ENCODE peak calls at places on chromosomes 16 and 17, in seven cellular contexts. One of them, this sample, is unnamed.

GRCh38 chr16:83715217-83715920 is 92.4 kb upstream of the HSBP1 start:
- DNase-seq in Peyer's patch: no peak
- DNase-seq in brain microvascular endothelial cell: no peak
- DNase-seq in progenitor cell of endocrine pancreas: no peak
- DNase-seq in colonic mucosa: no peak
- DNase-seq in GM23338: no peak
- DNase-seq in dorsolateral prefrontal cortex: no peak
- DNase-seq in this sample: no peak

GRCh38 chr17:72457712-72458111 is 336.9 kb downstream of the SOX9 start:
- DNase-seq in GM23338: no peak
- DNase-seq in progenitor cell of endocrine pancreas: no peak
- DNase-seq in colonic mucosa: no peak
- DNase-seq in Peyer's patch: no peak
- DNase-seq in brain microvascular endothelial cell: no peak
- DNase-seq in dorsolateral prefrontal cortex: no peak
- DNase-seq in this sample: no peak

GRCh38 chr16:87416826-87417471 is 24.8 kb downstream of the MAP1LC3B start:
- DNase-seq in progenitor cell of endocrine pancreas: no peak
- DNase-seq in colonic mucosa: peak
- DNase-seq in GM23338: no peak
- DNase-seq in dorsolateral prefrontal cortex: peak
- DNase-seq in Peyer's patch: no peak
- DNase-seq in brain microvascular endothelial cell: peak
- DNase-seq in this sample: peak

GRCh38 chr17:21291862-21292261 is 7.4 kb downstream of the MAP2K3 start:
- DNase-seq in brain microvascular endothelial cell: no peak
- DNase-seq in dorsolateral prefrontal cortex: no peak
- DNase-seq in GM23338: no peak
- DNase-seq in colonic mucosa: no peak
- DNase-seq in progenitor cell of endocrine pancreas: no peak
- DNase-seq in Peyer's patch: no peak
- DNase-seq in this sample: no peak

GRCh38 chr17:15263680-15264079 is 1.4 kb downstream of the PMP22 start:
- DNase-seq in colonic mucosa: no peak
- DNase-seq in Peyer's patch: no peak
- DNase-seq in brain microvascular endothelial cell: no peak
- DNase-seq in GM23338: no peak
- DNase-seq in dorsolateral prefrontal cortex: no peak
- DNase-seq in progenitor cell of endocrine pancreas: no peak
- DNase-seq in this sample: no peak

GRCh38 chr17:78224226-78225087 is 7.0 kb upstream of the TMEM235 start:
- DNase-seq in progenitor cell of endocrine pancreas: no peak
- DNase-seq in brain microvascular endothelial cell: no peak
- DNase-seq in dorsolateral prefrontal cortex: no peak
- DNase-seq in colonic mucosa: no peak
- DNase-seq in GM23338: no peak
- DNase-seq in Peyer's patch: no peak
- DNase-seq in this sample: no peak

GRCh38 chr16:2967721-2968161 is 1.4 kb upstream of the PAQR4 start:
- DNase-seq in dorsolateral prefrontal cortex: no peak
- DNase-seq in GM23338: no peak
- DNase-seq in colonic mucosa: no peak
- DNase-seq in progenitor cell of endocrine pancreas: no peak
- DNase-seq in Peyer's patch: no peak
- DNase-seq in brain microvascular endothelial cell: no peak
- DNase-seq in this sample: no peak

GRCh38 chr17:18944646-18945045 is 7.3 kb upstream of the SLC5A10 start:
- DNase-seq in progenitor cell of endocrine pancreas: no peak
- DNase-seq in brain microvascular endothelial cell: no peak
- DNase-seq in Peyer's patch: no peak
- DNase-seq in dorsolateral prefrontal cortex: no peak
- DNase-seq in GM23338: no peak
- DNase-seq in colonic mucosa: no peak
- DNase-seq in this sample: no peak

GRCh38 chr17:19407601-19408380 is 3.2 kb upstream of the RNF112 start:
- DNase-seq in GM23338: no peak
- DNase-seq in progenitor cell of endocrine pancreas: no peak
- DNase-seq in dorsolateral prefrontal cortex: no peak
- DNase-seq in colonic mucosa: no peak
- DNase-seq in brain microvascular endothelial cell: no peak
- DNase-seq in Peyer's patch: no peak
- DNase-seq in this sample: no peak

GRCh38 chr16:2751577-2752034 is 832 bp upstream of the SRRM2 start:
- DNase-seq in brain microvascular endothelial cell: no peak
- DNase-seq in GM23338: peak
- DNase-seq in colonic mucosa: no peak
- DNase-seq in Peyer's patch: peak
- DNase-seq in progenitor cell of endocrine pancreas: no peak
- DNase-seq in dorsolateral prefrontal cortex: no peak
- DNase-seq in this sample: no peak

GRCh38 chr16:2523801-2524231 is 3.6 kb downstream of the AMDHD2 start:
- DNase-seq in colonic mucosa: peak
- DNase-seq in Peyer's patch: no peak
- DNase-seq in brain microvascular endothelial cell: no peak
- DNase-seq in progenitor cell of endocrine pancreas: no peak
- DNase-seq in GM23338: no peak
- DNase-seq in dorsolateral prefrontal cortex: no peak
- DNase-seq in this sample: no peak

GRCh38 chr17:10041916-10042588 is 137.0 kb upstream of the RCVRN start:
- DNase-seq in GM23338: no peak
- DNase-seq in dorsolateral prefrontal cortex: no peak
- DNase-seq in brain microvascular endothelial cell: no peak
- DNase-seq in colonic mucosa: no peak
- DNase-seq in progenitor cell of endocrine pancreas: no peak
- DNase-seq in Peyer's patch: no peak
- DNase-seq in this sample: no peak

GRCh38 chr16:1983544-1984346 is at the start of gene GFER:
- DNase-seq in Peyer's patch: peak
- DNase-seq in dorsolateral prefrontal cortex: peak
- DNase-seq in colonic mucosa: peak
- DNase-seq in brain microvascular endothelial cell: peak
- DNase-seq in GM23338: peak
- DNase-seq in progenitor cell of endocrine pancreas: peak
- DNase-seq in this sample: peak

GRCh38 chr16:10171225-10171624 is 11.0 kb downstream of the GRIN2A start:
- DNase-seq in progenitor cell of endocrine pancreas: no peak
- DNase-seq in GM23338: no peak
- DNase-seq in Peyer's patch: no peak
- DNase-seq in brain microvascular endothelial cell: no peak
- DNase-seq in colonic mucosa: no peak
- DNase-seq in dorsolateral prefrontal cortex: no peak
- DNase-seq in this sample: peak

GRCh38 chr16:80230328-80231117 is 310.3 kb upstream of the DYNLRB2 start:
- DNase-seq in GM23338: no peak
- DNase-seq in progenitor cell of endocrine pancreas: no peak
- DNase-seq in brain microvascular endothelial cell: no peak
- DNase-seq in Peyer's patch: no peak
- DNase-seq in colonic mucosa: no peak
- DNase-seq in dorsolateral prefrontal cortex: no peak
- DNase-seq in this sample: peak

GRCh38 chr17:65697661-65698060 is 136.2 kb upstream of the AXIN2 start:
- DNase-seq in Peyer's patch: no peak
- DNase-seq in colonic mucosa: no peak
- DNase-seq in brain microvascular endothelial cell: no peak
- DNase-seq in GM23338: no peak
- DNase-seq in dorsolateral prefrontal cortex: no peak
- DNase-seq in progenitor cell of endocrine pancreas: no peak
- DNase-seq in this sample: no peak

GRCh38 chr16:3842994-3843393 is 37.5 kb downstream of the CREBBP start:
- DNase-seq in brain microvascular endothelial cell: no peak
- DNase-seq in Peyer's patch: no peak
- DNase-seq in colonic mucosa: no peak
- DNase-seq in dorsolateral prefrontal cortex: no peak
- DNase-seq in progenitor cell of endocrine pancreas: no peak
- DNase-seq in GM23338: no peak
- DNase-seq in this sample: peak

GRCh38 chr17:58335061-58335731 is 6.6 kb upstream of the TSPOAP1 start:
- DNase-seq in GM23338: no peak
- DNase-seq in brain microvascular endothelial cell: no peak
- DNase-seq in dorsolateral prefrontal cortex: peak
- DNase-seq in progenitor cell of endocrine pancreas: no peak
- DNase-seq in colonic mucosa: no peak
- DNase-seq in Peyer's patch: peak
- DNase-seq in this sample: no peak

GRCh38 chr16:74926832-74927231 is 58.1 kb downstream of the WDR59 start:
- DNase-seq in progenitor cell of endocrine pancreas: no peak
- DNase-seq in dorsolateral prefrontal cortex: no peak
- DNase-seq in GM23338: no peak
- DNase-seq in brain microvascular endothelial cell: no peak
- DNase-seq in colonic mucosa: no peak
- DNase-seq in Peyer's patch: no peak
- DNase-seq in this sample: no peak

DNA sequence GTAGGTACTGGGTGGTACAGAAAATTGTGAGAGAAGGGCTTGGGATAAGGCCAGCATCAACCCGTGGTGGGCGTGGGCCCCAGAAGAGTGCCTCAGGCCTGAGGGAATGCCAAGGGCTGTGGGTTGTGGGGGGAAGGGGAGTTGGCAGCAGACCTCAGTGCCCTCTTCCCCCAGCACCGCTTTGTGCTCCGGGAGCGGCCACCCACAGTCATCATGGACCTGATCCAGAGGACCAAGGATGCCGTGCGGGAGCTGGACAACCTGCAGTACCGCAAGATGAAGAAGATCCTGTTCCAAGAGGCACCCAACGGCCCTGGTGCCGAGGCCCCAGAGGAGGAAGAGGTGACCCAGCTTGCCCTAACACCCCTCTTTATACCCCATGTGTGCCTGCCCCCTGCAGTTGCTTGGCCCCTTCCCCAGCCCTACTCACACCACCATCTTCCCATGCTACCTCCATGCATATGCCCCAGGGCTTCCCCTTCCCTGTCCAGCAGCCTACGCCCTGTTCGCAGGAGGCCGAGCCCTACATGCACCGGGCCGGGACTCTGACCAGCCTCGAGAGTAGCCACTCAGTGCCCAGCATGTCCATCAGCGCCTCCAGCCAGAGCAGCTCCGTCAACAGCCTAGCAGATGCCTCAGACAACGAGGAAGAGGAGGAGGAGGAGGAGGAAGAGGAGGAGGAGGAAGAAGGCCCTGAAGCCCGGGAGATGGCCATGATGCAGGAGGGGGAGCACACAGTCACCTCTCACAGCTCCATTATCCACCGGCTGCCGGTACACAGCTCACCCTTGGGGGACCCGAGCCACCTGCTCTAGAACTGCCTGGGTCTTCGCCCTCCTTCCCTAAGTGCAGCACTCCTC is 9.1 kb downstream of the TAOK2 start:
- DNase-seq in progenitor cell of endocrine pancreas: no peak
- DNase-seq in Peyer's patch: no peak
- DNase-seq in dorsolateral prefrontal cortex: no peak
- DNase-seq in GM23338: no peak
- DNase-seq in colonic mucosa: no peak
- DNase-seq in brain microvascular endothelial cell: no peak
- DNase-seq in this sample: no peak
- TF ChIP-seq CTCF in progenitor cell of endocrine pancreas: no peak
- TF ChIP-seq CTCF in Peyer's patch: no peak
- TF ChIP-seq CTCF in dorsolateral prefrontal cortex: no peak
- TF ChIP-seq CTCF in GM23338: no peak
- TF ChIP-seq CTCF in colonic mucosa: no peak
- TF ChIP-seq CTCF in brain microvascular endothelial cell: no peak
- TF ChIP-seq CTCF in this sample: no peak

GRCh38 chr17:56174421-56174820 is 21.1 kb downstream of the ANKFN1 start:
- DNase-seq in Peyer's patch: no peak
- DNase-seq in progenitor cell of endocrine pancreas: no peak
- DNase-seq in dorsolateral prefrontal cortex: no peak
- DNase-seq in GM23338: no peak
- DNase-seq in brain microvascular endothelial cell: no peak
- DNase-seq in colonic mucosa: no peak
- DNase-seq in this sample: no peak
- TF ChIP-seq CTCF in Peyer's patch: no peak
- TF ChIP-seq CTCF in progenitor cell of endocrine pancreas: no peak
- TF ChIP-seq CTCF in dorsolateral prefrontal cortex: no peak
- TF ChIP-seq CTCF in GM23338: no peak
- TF ChIP-seq CTCF in brain microvascular endothelial cell: no peak
- TF ChIP-seq CTCF in colonic mucosa: no peak
- TF ChIP-seq CTCF in this sample: no peak

GRCh38 chr17:47850692-47851573 is at the start of gene SP6:
- DNase-seq in dorsolateral prefrontal cortex: no peak
- DNase-seq in progenitor cell of endocrine pancreas: peak
- DNase-seq in GM23338: peak
- DNase-seq in colonic mucosa: peak
- DNase-seq in Peyer's patch: peak
- DNase-seq in brain microvascular endothelial cell: peak
- DNase-seq in this sample: peak
- TF ChIP-seq CTCF in dorsolateral prefrontal cortex: no peak
- TF ChIP-seq CTCF in progenitor cell of endocrine pancreas: peak
- TF ChIP-seq CTCF in GM23338: no peak
- TF ChIP-seq CTCF in colonic mucosa: no peak
- TF ChIP-seq CTCF in Peyer's patch: peak
- TF ChIP-seq CTCF in brain microvascular endothelial cell: no peak
- TF ChIP-seq CTCF in this sample: no peak

GRCh38 chr17:55261311-55261710 is 3.4 kb upstream of the HLF start:
- DNase-seq in colonic mucosa: no peak
- DNase-seq in GM23338: no peak
- DNase-seq in brain microvascular endothelial cell: no peak
- DNase-seq in Peyer's patch: no peak
- DNase-seq in dorsolateral prefrontal cortex: no peak
- DNase-seq in progenitor cell of endocrine pancreas: no peak
- DNase-seq in this sample: no peak

GRCh38 chr17:55263565-55264272 is 1.0 kb upstream of the HLF start:
- DNase-seq in dorsolateral prefrontal cortex: no peak
- DNase-seq in brain microvascular endothelial cell: no peak
- DNase-seq in Peyer's patch: no peak
- DNase-seq in GM23338: peak
- DNase-seq in progenitor cell of endocrine pancreas: no peak
- DNase-seq in colonic mucosa: no peak
- DNase-seq in this sample: no peak

GRCh38 chr17:55264273-55264639 is 504 bp upstream of the HLF start:
- DNase-seq in colonic mucosa: no peak
- DNase-seq in Peyer's patch: no peak
- DNase-seq in dorsolateral prefrontal cortex: no peak
- DNase-seq in GM23338: peak
- DNase-seq in progenitor cell of endocrine pancreas: no peak
- DNase-seq in brain microvascular endothelial cell: no peak
- DNase-seq in this sample: no peak

GRCh38 chr17:55258578-55259135 is 6.1 kb upstream of the HLF start:
- DNase-seq in GM23338: no peak
- DNase-seq in brain microvascular endothelial cell: no peak
- DNase-seq in dorsolateral prefrontal cortex: no peak
- DNase-seq in progenitor cell of endocrine pancreas: no peak
- DNase-seq in colonic mucosa: no peak
- DNase-seq in Peyer's patch: no peak
- DNase-seq in this sample: no peak

DNA sequence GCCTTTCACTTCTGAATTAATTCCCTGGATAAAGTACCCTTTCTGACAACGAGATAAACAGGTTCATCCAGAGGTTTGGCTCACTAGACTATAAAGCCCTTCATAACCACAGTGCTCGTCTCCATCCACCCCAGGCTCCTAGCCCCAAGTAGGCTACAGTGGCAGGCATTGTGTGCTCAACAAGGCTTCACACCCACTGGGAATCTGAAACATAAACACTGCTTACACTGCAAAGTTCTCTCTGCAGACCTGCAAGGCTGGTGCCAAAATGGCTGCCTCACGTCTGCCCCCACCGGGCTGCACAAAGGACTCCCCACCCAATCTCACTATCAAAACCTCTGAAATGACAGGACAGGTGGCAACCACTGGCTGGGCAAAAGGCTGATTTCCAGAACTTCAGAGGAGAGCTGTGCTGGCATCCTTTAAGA is 5.1 kb upstream of the HLF start:
- DNase-seq in progenitor cell of endocrine pancreas: no peak
- DNase-seq in colonic mucosa: no peak
- DNase-seq in GM23338: no peak
- DNase-seq in dorsolateral prefrontal cortex: no peak
- DNase-seq in brain microvascular endothelial cell: no peak
- DNase-seq in Peyer's patch: no peak
- DNase-seq in this sample: no peak
- TF ChIP-seq CTCF in progenitor cell of endocrine pancreas: no peak
- TF ChIP-seq CTCF in colonic mucosa: no peak
- TF ChIP-seq CTCF in GM23338: no peak
- TF ChIP-seq CTCF in dorsolateral prefrontal cortex: no peak
- TF ChIP-seq CTCF in brain microvascular endothelial cell: no peak
- TF ChIP-seq CTCF in Peyer's patch: no peak
- TF ChIP-seq CTCF in this sample: no peak